ENCODE peak calls at places on chromosome 7, in four cellular contexts. P, B, V and M are unnamed samples.

GRCh38 chr7:75920431-75921161 is 5.6 kb downstream of the POR start:
- DNase-seq in B (no peak), V (no peak), P (no peak), M (no peak)

GRCh38 chr7:47193003-47193402 is 388.9 kb downstream of the TNS3 start:
- DNase-seq in P (no peak), B (no peak), V (no peak), M (no peak)

GRCh38 chr7:137878333-137878961 is 31.7 kb upstream of the DGKI start:
- DNase-seq in P (peak; percentile 17), V (no peak), B (no peak), M (peak; percentile 74)

GRCh38 chr7:30974605-30975256 is 11.0 kb downstream of the GHRHR start:
- DNase-seq in B (peak; percentile 85), P (peak; percentile 78), V (peak; percentile 82), M (no peak)

GRCh38 chr7:150937848-150938561 is 40.1 kb downstream of the KCNH2 start:
- DNase-seq in V (peak; percentile 61), P (no peak), B (no peak), M (no peak)

GRCh38 chr7:124784879-124785818 is 19.6 kb upstream of the GPR37 start:
- DNase-seq in P (peak; percentile 29), B (peak; percentile 75), V (peak; percentile 69), M (no peak)

GRCh38 chr7:114629762-114630161 is 215.1 kb downstream of the FOXP2 start:
- DNase-seq in V (peak; percentile 24), B (no peak), P (no peak), M (no peak)

GRCh38 chr7:30470783-30471182 is 7.8 kb downstream of the NOD1 start:
- DNase-seq in P (no peak), B (peak; percentile 83), V (no peak), M (peak; percentile 66)

GRCh38 chr7:157807510-157807909 is 470.7 kb downstream of the DNAJB6 start:
- DNase-seq in P (no peak), B (no peak), V (peak; percentile 63), M (no peak)

GRCh38 chr7:115707236-115707635 is 323.3 kb downstream of the TFEC start:
- DNase-seq in B (peak; percentile 38), P (no peak), V (peak; percentile 24), M (no peak)

GRCh38 chr7:123748171-123748733 is 551 bp downstream of the WASL start:
- DNase-seq in V (peak; percentile 67), B (peak; percentile 47), P (peak; percentile 43), M (peak; percentile 43)

GRCh38 chr7:76507723-76508406 is 2.5 kb upstream of the UPK3B start:
- DNase-seq in V (peak; percentile 1), B (no peak), P (no peak), M (no peak)

GRCh38 chr7:149725426-149725821 is 48.0 kb downstream of the ZNF467 start:
- DNase-seq in B (no peak), P (no peak), V (no peak), M (no peak)

GRCh38 chr7:33072471-33072870 is 9.9 kb upstream of the NT5C3A start:
- DNase-seq in V (no peak), P (no peak), B (no peak), M (no peak)

GRCh38 chr7:135209225-135209834 is 2.0 kb downstream of the WDR91 start:
- DNase-seq in P (no peak), V (no peak), B (no peak), M (no peak)
- H3K4me1 ChIP-seq in P (peaks cover 52% of the 10 kb centered on the region), V (no peaks in the 10 kb centered on the region), B (peaks cover 26% of the 10 kb centered on the region), M (peaks cover 1% of the 10 kb centered on the region)

GRCh38 chr7:42234736-42235135 is 2.3 kb downstream of the GLI3 start:
- DNase-seq in P (no peak), B (no peak), V (peak; percentile 21), M (no peak)
- H3K4me3 ChIP-seq in P (no peak overlapping the region), B (no peak overlapping the region), V (peak overlapping the region; percentile 99), M (peak overlapping the region; percentile 64)

GRCh38 chr7:117269895-117270294 is 53.0 kb downstream of the WNT2 start:
- DNase-seq in V (no peak), B (no peak), P (no peak), M (no peak)
- H3K27ac ChIP-seq in V (no peak overlapping the region), B (no peak overlapping the region), P (no peak overlapping the region), M (no peak overlapping the region)

GRCh38 chr7:21146642-21147423 is 281.1 kb upstream of the SP4 start:
- DNase-seq in B (no peak), P (no peak), V (peak; percentile 25), M (no peak)

GRCh38 chr7:21141476-21141875 is 286.4 kb upstream of the SP4 start:
- DNase-seq in P (no peak), V (peak; percentile 43), B (no peak), M (no peak)

GRCh38 chr7:21137640-21138039 is 290.2 kb upstream of the SP4 start:
- DNase-seq in V (no peak), P (no peak), B (no peak), M (no peak)

GRCh38 chr7:21140622-21141021 is 287.3 kb upstream of the SP4 start:
- DNase-seq in B (no peak), P (no peak), V (no peak), M (no peak)

GRCh38 chr7:21142081-21142480 is 285.8 kb upstream of the SP4 start:
- DNase-seq in V (no peak), P (no peak), B (no peak), M (no peak)
- H3K4me1 ChIP-seq in V (peaks cover 26% of the 10 kb centered on the region), P (no peaks in the 10 kb centered on the region), B (no peaks in the 10 kb centered on the region), M (no peaks in the 10 kb centered on the region)